ENCODE peak calls at places on chromosomes 4 and X, in four cellular contexts. U is A673; I is upper lobe of left lung; J is CD4-positive, alpha-beta memory T cell. L is an unnamed sample. For H3K27me3, the result is how much of the 10 kb centered on the place peaks cover.

GRCh38 chr4:74065115-74065642 is 26.7 kb upstream of the CXCL3 start:
- DNase-seq in U (no peak), I (no peak), J (no peak), L (no peak)

GRCh38 chr4:106062452-106062875 is 167.2 kb downstream of the NPNT start:
- DNase-seq in J (no peak), U (peak), I (no peak), L (peak)

GRCh38 chr4:5206391-5206790 is 155.1 kb downstream of the STK32B start:
- DNase-seq in U (peak), I (no peak), J (no peak), L (peak)

GRCh38 chr4:52554606-52555355 is 104.3 kb downstream of the USP46 start:
- DNase-seq in J (no peak), I (no peak), U (peak), L (no peak)

GRCh38 chrX:124274438-124275166 is 57.9 kb upstream of the TEX13D start:
- DNase-seq in J (no peak), I (no peak), U (no peak), L (no peak)

GRCh38 chr4:95532305-95532704 is 16.5 kb downstream of the UNC5C start:
- DNase-seq in J (no peak), U (no peak), I (no peak), L (no peak)

GRCh38 chr4:78222575-78223186 is 165.6 kb downstream of the FRAS1 start:
- DNase-seq in I (no peak), J (no peak), U (peak), L (no peak)

GRCh38 chr4:5524900-5525299 is 183.5 kb downstream of the EVC2 start:
- DNase-seq in I (no peak), U (peak), J (no peak), L (no peak)

GRCh38 chr4:183272384-183272783 is 47.7 kb downstream of the CLDN22 start:
- DNase-seq in U (no peak), J (no peak), I (no peak), L (no peak)

GRCh38 chr4:38873290-38873949 is 5.8 kb downstream of the FAM114A1 start:
- DNase-seq in I (no peak), U (no peak), J (no peak), L (no peak)

GRCh38 chrX:42096262-42096939 is 173.0 kb upstream of the CASK start:
- DNase-seq in I (no peak), U (no peak), J (no peak), L (no peak)

GRCh38 chr4:184937745-184938144 is 80.5 kb upstream of the HELT start:
- DNase-seq in U (peak), J (no peak), I (no peak), L (no peak)

GRCh38 chr4:110808371-110808878 is 185.5 kb upstream of the PITX2 start:
- DNase-seq in J (no peak), I (no peak), U (peak), L (peak)

GRCh38 chrX:19889582-19890342 is 2.4 kb upstream of the SH3KBP1 start:
- DNase-seq in J (peak), I (no peak), U (peak), L (peak)

GRCh38 chr4:87974856-87975462 is 555 bp upstream of the SPP1 start:
- DNase-seq in I (no peak), J (no peak), U (no peak), L (no peak)

GRCh38 chr4:26384380-26385057 is 63.7 kb downstream of the RBPJ start:
- DNase-seq in I (no peak), U (no peak), J (no peak), L (no peak)

GRCh38 chrX:39972340-39972739 is 125.4 kb downstream of the BCOR start:
- DNase-seq in I (no peak), U (no peak), J (no peak), L (peak)

GRCh38 chr4:23888421-23889319 is 1.2 kb downstream of the PPARGC1A start:
- DNase-seq in I (no peak), J (no peak), U (no peak), L (peak)

GRCh38 chrX:54786972-54787371 is 11.1 kb downstream of the ITIH6 start:
- DNase-seq in J (peak), I (no peak), U (peak), L (peak)

GRCh38 chr4:113088050-113088449 is 38.6 kb downstream of the ANK2 start:
- DNase-seq in U (no peak), J (no peak), I (no peak), L (no peak)

GRCh38 chrX:34734383-34734782 is 77.3 kb upstream of the TMEM47 start:
- DNase-seq in U (no peak), J (no peak), I (no peak), L (peak)

GRCh38 chrX:8405631-8406030 is 59.0 kb upstream of the VCX3B start:
- DNase-seq in I (no peak), U (no peak), J (no peak), L (no peak)

GRCh38 chrX:82218361-82218760 is 1016.5 kb downstream of the SH3BGRL start:
- DNase-seq in J (peak), I (no peak), U (peak), L (no peak)

GRCh38 chr4:95285797-95286196 is 263.0 kb downstream of the UNC5C start:
- DNase-seq in J (no peak), U (no peak), I (no peak), L (no peak)

GRCh38 chrX:125420809-125421208 is 101.1 kb downstream of the TEX13C start:
- DNase-seq in I (no peak), J (no peak), U (no peak), L (no peak)

GRCh38 chr4:1577818-1578217 is 106.3 kb downstream of the FAM53A start:
- DNase-seq in U (no peak), J (no peak), I (peak), L (no peak)

GRCh38 chr4:1579834-1580686 is 104.1 kb downstream of the FAM53A start:
- DNase-seq in U (peak), I (peak), J (peak), L (peak)

GRCh38 chr4:1576961-1577814 is 106.9 kb downstream of the FAM53A start:
- DNase-seq in U (no peak), J (no peak), I (peak), L (no peak)

GRCh38 chr4:1578968-1579833 is 104.9 kb downstream of the FAM53A start:
- DNase-seq in I (peak), U (peak), J (peak), L (peak)

DNA sequence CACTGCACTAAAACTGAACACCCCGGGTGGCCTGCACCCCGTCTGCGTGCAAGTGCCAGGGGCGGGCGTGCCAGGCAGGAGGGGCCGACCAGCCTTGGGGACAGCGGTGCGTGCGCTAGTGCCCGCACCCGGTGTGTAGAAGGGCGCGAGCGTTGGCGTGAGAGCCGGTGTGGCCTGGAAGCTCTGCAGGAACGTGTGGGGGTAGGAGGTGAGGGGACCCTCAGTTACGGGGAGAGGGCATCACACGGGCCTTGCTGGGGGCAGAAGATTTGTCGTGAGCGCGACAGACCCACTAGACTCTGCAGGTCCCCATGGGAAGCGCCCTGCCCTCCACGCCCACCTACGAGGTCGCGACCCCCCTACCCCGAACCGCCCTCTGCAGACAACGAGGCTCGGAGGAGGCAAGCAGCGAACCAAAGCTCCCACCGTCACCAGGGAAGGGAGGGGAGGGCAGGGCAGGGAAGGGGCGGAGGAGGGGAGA is 105.8 kb downstream of the FAM53A start:
- DNase-seq in J (no peak), I (peak), U (no peak), L (no peak)
- H3K27me3 ChIP-seq in J (under half), I (under half), U (under half), L (under half)

GRCh38 chrX:110440016-110440805 is 81.6 kb downstream of the RTL9 start:
- DNase-seq in J (no peak), U (no peak), I (no peak), L (no peak)

GRCh38 chrX:110437686-110438085 is 79.0 kb downstream of the RTL9 start:
- DNase-seq in U (no peak), J (no peak), I (no peak), L (peak)

GRCh38 chrX:110448459-110448858 is 89.8 kb downstream of the RTL9 start:
- DNase-seq in U (no peak), I (no peak), J (no peak), L (no peak)

GRCh38 chrX:110444996-110445395 is 86.3 kb downstream of the RTL9 start:
- DNase-seq in I (no peak), U (no peak), J (no peak), L (peak)

DNA sequence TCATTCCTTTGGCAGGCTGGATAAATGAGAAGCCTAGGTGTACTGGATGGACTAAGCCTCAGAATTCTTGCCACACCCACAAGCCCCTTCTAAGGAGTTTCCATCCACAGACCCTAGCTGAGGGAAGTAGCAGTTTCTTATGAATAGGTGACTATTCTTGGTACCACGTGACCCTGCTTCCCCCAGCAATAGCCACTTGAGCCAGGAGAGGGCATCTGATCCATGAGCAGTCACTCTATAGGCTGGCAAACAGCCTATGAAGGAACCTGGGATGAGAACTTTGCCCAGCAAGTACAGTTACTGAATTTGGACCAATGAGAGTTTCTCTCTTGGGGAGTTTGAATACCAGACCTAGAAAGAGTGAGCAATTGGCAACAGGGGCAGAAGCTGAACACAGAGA is 84.0 kb downstream of the RTL9 start:
- DNase-seq in I (no peak), J (no peak), U (peak), L (peak)
- H3K27me3 ChIP-seq in I (under half), J (under half), U (under half), L (under half)

GRCh38 chrX:32673193-32673592 is 538.2 kb downstream of the DMD start:
- DNase-seq in U (peak), J (no peak), I (no peak), L (no peak)

GRCh38 chrX:32678487-32678886 is 532.9 kb downstream of the DMD start:
- DNase-seq in I (no peak), U (no peak), J (no peak), L (no peak)
- H3K27me3 ChIP-seq in I (under half), U (under half), J (under half), L (under half)

DNA sequence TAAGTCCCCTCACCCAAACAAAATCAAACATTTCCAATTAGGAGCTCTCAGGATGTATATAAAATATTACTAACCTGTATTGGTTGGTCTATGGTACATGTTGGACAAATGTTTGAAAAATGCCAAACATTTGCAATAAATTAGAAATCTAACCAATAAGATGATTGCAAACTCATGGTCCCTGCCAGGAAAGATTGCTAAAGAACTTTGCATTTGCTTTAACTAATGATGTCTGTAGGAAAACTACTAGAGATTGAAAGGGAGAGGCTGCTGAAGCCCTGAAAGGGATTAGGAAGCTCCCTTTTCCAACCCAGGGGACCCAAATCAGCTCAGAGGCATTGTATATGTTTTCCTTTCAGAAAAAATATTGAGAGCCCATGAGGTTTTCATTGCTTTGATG is 1.7 kb downstream of the SFRP2 start:
- DNase-seq in I (no peak), J (no peak), U (no peak), L (no peak)
- H3K27me3 ChIP-seq in I (under half), J (under half), U (half or more), L (half or more)

GRCh38 chr4:3746701-3747581 is 19.2 kb upstream of the ADRA2C start:
- DNase-seq in I (no peak), U (no peak), J (no peak), L (no peak)

GRCh38 chr4:3750334-3750733 is 15.9 kb upstream of the ADRA2C start:
- DNase-seq in U (no peak), J (no peak), I (peak), L (no peak)

GRCh38 chr4:3747582-3747906 is 18.6 kb upstream of the ADRA2C start:
- DNase-seq in U (no peak), J (no peak), I (peak), L (no peak)

GRCh38 chr4:3752022-3752421 is 14.2 kb upstream of the ADRA2C start:
- DNase-seq in J (no peak), U (no peak), I (no peak), L (no peak)

GRCh38 chr4:3749081-3749480 is 17.1 kb upstream of the ADRA2C start:
- DNase-seq in J (no peak), U (no peak), I (peak), L (no peak)
- H3K27me3 ChIP-seq in J (under half), U (under half), I (under half), L (under half)